ENCODE peak calls at places on chromosome 10, in eight cellular contexts. D, M, L, X, K, S, U and J are unnamed samples. For H3K4me1, the result is how much of the 10 kb centered on the place peaks cover.

GRCh38 chr10:28738200-28738599 is 60.9 kb downstream of the BAMBI start:
- DNase-seq in D (no peak), M (no peak), L (peak), X (no peak), K (peak), S (no peak), U (no peak), J (no peak)

GRCh38 chr10:133445751-133446708 is 7.7 kb upstream of the SCART1 start:
- DNase-seq in D (no peak), M (peak), L (no peak), X (no peak), K (no peak), S (no peak), U (no peak), J (no peak)

GRCh38 chr10:131996508-131997365 is 15.0 kb upstream of the BNIP3 start:
- DNase-seq in D (no peak), M (no peak), L (no peak), X (no peak), K (no peak), S (no peak), U (no peak), J (peak)

GRCh38 chr10:93495654-93496321 is 624 bp upstream of the CEP55 start:
- DNase-seq in D (no peak), M (no peak), L (no peak), X (peak), K (peak), S (peak), U (peak), J (peak)

GRCh38 chr10:95395947-95396449 is 105.2 kb upstream of the PDLIM1 start:
- DNase-seq in D (no peak), M (peak), L (no peak), X (no peak), K (no peak), S (no peak), U (no peak), J (no peak)

GRCh38 chr10:46042527-46042926 is 3.5 kb downstream of the MSMB start:
- DNase-seq in D (no peak), M (no peak), L (no peak), X (no peak), K (no peak), S (peak), U (no peak), J (no peak)

GRCh38 chr10:84375011-84375410 is 46.6 kb downstream of the CCSER2 start:
- DNase-seq in D (peak), M (no peak), L (peak), X (no peak), K (peak), S (peak), U (no peak), J (peak)

GRCh38 chr10:105292236-105292635 is 651.1 kb downstream of the SORCS3 start:
- DNase-seq in D (no peak), M (no peak), L (no peak), X (no peak), K (no peak), S (no peak), U (no peak), J (no peak)

GRCh38 chr10:126004752-126005151 is 108.4 kb downstream of the FANK1 start:
- DNase-seq in D (no peak), M (no peak), L (no peak), X (no peak), K (no peak), S (no peak), U (no peak), J (no peak)

GRCh38 chr10:100364735-100365391 is 17.8 kb downstream of the SCD start:
- DNase-seq in D (no peak), M (peak), L (peak), X (peak), K (peak), S (peak), U (peak), J (peak)

GRCh38 chr10:106557951-106558733 is 606.4 kb downstream of the SORCS1 start:
- DNase-seq in D (no peak), M (no peak), L (no peak), X (no peak), K (no peak), S (no peak), U (no peak), J (no peak)

GRCh38 chr10:119724630-119725549 is 960 bp upstream of the INPP5F start:
- DNase-seq in D (no peak), M (no peak), L (no peak), X (no peak), K (peak), S (no peak), U (no peak), J (peak)

GRCh38 chr10:84213076-84213475 is 12.3 kb downstream of the LRIT2 start:
- DNase-seq in D (no peak), M (no peak), L (no peak), X (no peak), K (no peak), S (no peak), U (no peak), J (no peak)

GRCh38 chr10:373516-374309 is 238.5 kb downstream of the ZMYND11 start:
- DNase-seq in D (no peak), M (no peak), L (no peak), X (peak), K (no peak), S (peak), U (no peak), J (peak)

GRCh38 chr10:71757450-71757918 is 15.8 kb downstream of the VSIR start:
- DNase-seq in D (peak), M (no peak), L (no peak), X (no peak), K (no peak), S (peak), U (no peak), J (no peak)
- H3K4me1 ChIP-seq in D (half or more), M (under half), L (under half), X (under half), K (under half), S (under half), U (under half), J (under half)

DNA sequence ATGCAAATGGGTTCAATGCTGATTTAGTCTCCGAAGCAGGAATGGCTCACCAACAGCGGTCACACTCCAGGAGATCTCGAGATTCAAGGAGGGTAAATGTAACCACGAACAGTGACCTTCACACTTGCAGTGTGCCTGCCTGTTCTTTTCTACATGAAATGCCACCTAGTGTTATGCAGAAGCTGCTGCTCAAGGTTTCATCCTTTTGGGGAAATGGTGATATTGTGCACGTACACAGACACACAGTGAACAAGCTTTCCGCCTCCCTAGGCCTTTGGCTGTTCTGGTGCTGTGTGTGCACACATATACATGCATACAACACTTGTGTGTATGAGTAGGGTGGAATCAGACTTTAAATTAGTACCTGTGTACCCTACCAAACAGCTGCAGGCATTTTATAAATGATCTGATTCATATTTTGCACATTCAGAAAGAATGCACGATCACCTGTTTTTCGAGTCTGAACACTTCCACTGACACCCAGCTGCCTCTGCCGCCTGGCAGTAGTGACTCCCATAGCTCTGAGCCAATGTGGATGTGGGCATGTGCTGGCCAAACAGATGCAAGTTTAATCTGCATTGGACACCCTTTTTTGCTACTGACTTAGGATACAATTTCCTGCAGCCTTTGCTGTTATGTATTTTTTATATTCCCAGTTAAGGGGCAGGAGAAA is 100.5 kb downstream of the TACC2 start:
- DNase-seq in D (no peak), M (no peak), L (no peak), X (no peak), K (no peak), S (peak), U (no peak), J (no peak)
- TF ChIP-seq CTCF in D (no peak), M (no peak), L (no peak), X (no peak), K (no peak), S (peak), U (no peak), J (no peak)

DNA sequence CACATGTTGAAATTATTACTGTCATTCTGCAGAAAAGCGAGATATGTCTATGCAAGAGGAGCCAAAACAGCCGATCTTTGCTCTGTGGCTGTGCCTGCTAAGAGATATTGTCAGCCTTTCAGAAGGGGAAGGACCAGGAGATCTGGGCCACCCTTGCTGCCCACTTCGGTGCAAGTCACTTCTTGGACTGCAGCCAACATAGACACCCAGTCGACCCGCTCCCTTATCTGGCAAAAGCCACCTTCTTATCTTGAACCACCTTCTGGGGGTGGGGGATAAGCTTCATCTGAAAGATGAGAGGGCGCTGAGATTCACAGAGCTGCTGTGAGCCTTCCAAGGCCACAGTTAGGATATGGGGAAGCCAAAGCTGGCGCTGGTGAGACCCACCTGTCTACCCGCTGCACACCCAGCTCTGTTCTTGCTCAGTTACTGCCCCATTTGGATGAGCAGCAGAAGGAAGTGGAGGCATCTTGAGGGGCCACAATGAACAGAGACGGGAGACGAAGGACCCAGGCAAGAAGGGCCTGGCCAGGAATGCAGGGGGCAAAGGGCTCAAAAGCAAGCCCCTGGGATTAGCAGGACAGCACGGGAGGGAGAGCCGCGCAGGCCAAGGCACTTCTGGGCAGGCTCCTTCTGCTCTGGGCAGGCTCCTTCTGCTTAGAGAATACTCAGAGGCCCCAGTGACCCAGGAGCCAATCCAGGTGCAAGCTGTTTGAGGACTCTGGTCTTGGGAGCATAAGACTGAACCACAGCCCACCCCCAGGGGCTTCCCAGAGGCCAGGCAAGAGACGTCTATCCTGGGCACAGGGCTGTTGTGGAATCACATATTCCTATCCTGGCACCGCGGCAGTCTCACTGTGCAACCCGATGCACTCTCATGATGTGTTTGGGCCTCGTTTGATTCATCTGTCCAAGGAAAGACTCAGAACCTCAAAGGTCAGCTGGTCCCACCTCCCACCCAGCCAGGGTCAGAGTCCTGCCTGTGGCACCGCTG is 38.4 kb upstream of the NPFFR1 start:
- DNase-seq in D (no peak), M (no peak), L (no peak), X (no peak), K (no peak), S (no peak), U (no peak), J (no peak)
- H3K4me1 ChIP-seq in D (under half), M (under half), L (under half), X (under half), K (under half), S (under half), U (under half), J (under half)

DNA sequence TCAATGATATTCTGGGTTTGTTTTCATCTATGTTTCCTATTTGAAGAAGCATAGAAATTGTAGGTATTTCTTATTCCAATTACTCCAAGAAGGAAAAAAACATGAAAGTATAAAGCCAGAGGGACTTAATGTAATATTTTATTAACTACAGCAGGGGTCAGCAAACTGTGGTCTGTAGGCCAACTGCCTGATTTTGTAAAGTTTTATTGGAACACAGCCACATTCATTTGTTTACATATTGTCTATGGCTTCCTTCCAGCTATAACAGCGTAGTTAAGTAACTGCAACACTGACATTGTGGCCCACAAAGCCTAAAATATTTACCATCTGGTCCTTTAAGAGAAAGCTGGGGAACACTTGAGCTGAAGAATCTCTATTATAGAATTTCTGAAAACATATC is 306.2 kb downstream of the BICC1 start:
- DNase-seq in D (no peak), M (no peak), L (no peak), X (no peak), K (no peak), S (peak), U (no peak), J (no peak)
- TF ChIP-seq CTCF in D (no peak), M (no peak), L (no peak), X (no peak), K (no peak), S (no peak), U (peak), J (peak)

GRCh38 chr10:98340946-98341345 is 73.0 kb upstream of the LOXL4 start:
- DNase-seq in D (no peak), M (no peak), L (no peak), X (no peak), K (no peak), S (no peak), U (no peak), J (no peak)
- H3K4me1 ChIP-seq in D (under half), M (under half), L (under half), X (under half), K (under half), S (under half), U (under half), J (under half)

DNA sequence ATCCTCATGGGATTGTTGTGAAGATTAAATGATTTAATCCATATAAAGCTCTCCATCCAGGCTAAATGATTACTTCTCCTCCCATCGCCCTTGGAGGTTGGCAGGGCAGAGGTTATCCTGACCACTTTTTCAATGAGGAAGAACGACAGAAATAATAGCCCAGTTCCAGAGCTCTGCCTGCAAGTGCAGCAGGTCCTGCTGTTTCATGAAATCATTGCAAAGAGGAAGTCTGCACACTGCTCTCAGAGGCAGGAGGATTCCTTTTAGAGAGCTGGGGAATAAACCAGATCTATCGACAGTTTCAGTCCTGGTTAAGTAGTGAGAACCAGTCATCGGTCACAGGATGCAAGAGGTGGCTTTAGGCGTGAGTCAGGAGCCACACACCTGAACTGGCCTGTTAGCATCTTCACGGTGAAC is 25.0 kb upstream of the CDH23 start:
- DNase-seq in D (no peak), M (no peak), L (no peak), X (no peak), K (no peak), S (no peak), U (no peak), J (no peak)
- TF ChIP-seq CTCF in D (no peak), M (no peak), L (no peak), X (no peak), K (no peak), S (no peak), U (no peak), J (no peak)